ENCODE peak calls at places on chromosomes 16 and 17, in four cellular contexts. R is lower leg skin; P is CD8-positive, alpha-beta T cell; E is RWPE1. F is an unnamed sample.

GRCh38 chr16:72877374-72878028 is 170.4 kb downstream of the ZFHX3 start:
- DNase-seq in R (no peak), E (peak; percentile 90), P (no peak), F (no peak)

GRCh38 chr17:32142857-32143524 is 689 bp downstream of the RHOT1 start:
- DNase-seq in P (peak; percentile 29), E (peak; percentile 76), R (peak; percentile 41), F (no peak)

GRCh38 chr17:53516643-53517042 is 306.1 kb upstream of the KIF2B start:
- DNase-seq in R (no peak), E (no peak), P (no peak), F (no peak)

GRCh38 chr17:2372180-2372579 is 28.7 kb downstream of the MNT start:
- DNase-seq in P (no peak), R (no peak), E (no peak), F (no peak)

GRCh38 chr16:87254271-87254670 is 62.9 kb downstream of the C16orf95 start:
- DNase-seq in E (no peak), R (no peak), P (no peak), F (no peak)

GRCh38 chr17:36544049-36544319 is 735 bp upstream of the GGNBP2 start:
- DNase-seq in E (peak; percentile 10), P (no peak), R (no peak), F (no peak)

GRCh38 chr16:11315499-11315898 is 29.8 kb upstream of the RMI2 start:
- DNase-seq in E (no peak), R (no peak), P (no peak), F (no peak)

GRCh38 chr16:801584-802363 is 1.2 kb upstream of the GNG13 start:
- DNase-seq in R (no peak), E (no peak), P (no peak), F (no peak)

GRCh38 chr16:21300309-21301167 is 22.4 kb upstream of the CRYM start:
- DNase-seq in P (no peak), E (peak; percentile 94), R (peak; percentile 99), F (no peak)

GRCh38 chr17:16027708-16028584 is 28.3 kb downstream of the TTC19 start:
- DNase-seq in R (no peak), P (no peak), E (peak; percentile 90), F (no peak)

GRCh38 chr16:67654069-67654911 is 5.8 kb downstream of the ACD start:
- DNase-seq in E (no peak), P (no peak), R (no peak), F (no peak)

GRCh38 chr17:31824771-31825360 is 34.2 kb downstream of the COPRS start:
- DNase-seq in E (no peak), P (no peak), R (no peak), F (no peak)

GRCh38 chr16:69123894-69124293 is 8.5 kb downstream of the CHTF8 start:
- DNase-seq in E (peak; percentile 55), P (peak; percentile 78), R (no peak), F (no peak)

GRCh38 chr17:6070280-6070894 is at the start of gene WSCD1:
- DNase-seq in R (no peak), E (no peak), P (no peak), F (peak; percentile 6)

GRCh38 chr17:77493238-77493812 is 352.6 kb downstream of the SEC14L1 start:
- DNase-seq in E (no peak), P (no peak), R (no peak), F (no peak)

GRCh38 chr16:85173981-85174751 is 61.9 kb upstream of the CIBAR2 start:
- DNase-seq in R (no peak), P (peak; percentile 5), E (peak; percentile 77), F (no peak)

GRCh38 chr17:31494259-31495048 is 103.0 kb downstream of the RAB11FIP4 start:
- DNase-seq in R (no peak), E (peak; percentile 50), P (peak; percentile 81), F (peak; percentile 50)

F was measured in activated T-helper 1 cell treated with Interleukin-2 at 50 U/mL for 16 hours.